ENCODE peak calls at places on chromosomes 3 and 15, in four cellular contexts. One of them, this sample, is unnamed.

GRCh38 chr3:28012830-28013229 is 228.6 kb upstream of the CMC1 start:
- DNase-seq in K562: no peak
- DNase-seq in GM12878: no peak
- DNase-seq in HepG2: no peak
- DNase-seq in this sample: no peak

GRCh38 chr3:46488735-46489361 is 8.9 kb upstream of the RTP3 start:
- DNase-seq in K562: peak
- DNase-seq in GM12878: peak
- DNase-seq in HepG2: peak
- DNase-seq in this sample: peak

GRCh38 chr3:119288669-119289068 is 5.5 kb upstream of the ARHGAP31 start:
- DNase-seq in K562: no peak
- DNase-seq in GM12878: no peak
- DNase-seq in HepG2: no peak
- DNase-seq in this sample: no peak

GRCh38 chr3:49535971-49536874 is 18.1 kb upstream of the BSN start:
- DNase-seq in K562: no peak
- DNase-seq in GM12878: no peak
- DNase-seq in HepG2: no peak
- DNase-seq in this sample: no peak

GRCh38 chr15:74628949-74629348 is 13.3 kb downstream of the CLK3 start:
- DNase-seq in K562: no peak
- DNase-seq in GM12878: no peak
- DNase-seq in HepG2: no peak
- DNase-seq in this sample: no peak

GRCh38 chr15:75731248-75732100 is 18.8 kb upstream of the CSPG4 start:
- DNase-seq in K562: peak
- DNase-seq in GM12878: no peak
- DNase-seq in HepG2: no peak
- DNase-seq in this sample: no peak

GRCh38 chr3:195441476-195441970 is 1.3 kb downstream of the ACAP2 start:
- DNase-seq in K562: no peak
- DNase-seq in GM12878: no peak
- DNase-seq in HepG2: peak
- DNase-seq in this sample: no peak

GRCh38 chr3:11168881-11169805 is 14.8 kb downstream of the HRH1 start:
- DNase-seq in K562: no peak
- DNase-seq in GM12878: no peak
- DNase-seq in HepG2: no peak
- DNase-seq in this sample: no peak

GRCh38 chr3:189841474-189842205 is 210.5 kb downstream of the TP63 start:
- DNase-seq in K562: no peak
- DNase-seq in GM12878: no peak
- DNase-seq in HepG2: no peak
- DNase-seq in this sample: no peak

GRCh38 chr3:58062469-58062868 is 54.2 kb downstream of the FLNB start:
- DNase-seq in K562: no peak
- DNase-seq in GM12878: no peak
- DNase-seq in HepG2: no peak
- DNase-seq in this sample: no peak

GRCh38 chr3:99131876-99132275 is 230.4 kb upstream of the DCBLD2 start:
- DNase-seq in K562: no peak
- DNase-seq in GM12878: no peak
- DNase-seq in HepG2: no peak
- DNase-seq in this sample: no peak

GRCh38 chr3:150710097-150710496 is 6.4 kb upstream of the ERICH6 start:
- DNase-seq in K562: no peak
- DNase-seq in GM12878: no peak
- DNase-seq in HepG2: no peak
- DNase-seq in this sample: no peak

GRCh38 chr3:136901391-136901790 is 39.4 kb downstream of the NCK1 start:
- DNase-seq in K562: no peak
- DNase-seq in GM12878: no peak
- DNase-seq in HepG2: no peak
- DNase-seq in this sample: no peak

GRCh38 chr3:168998792-168999191 is 664.7 kb downstream of the MECOM start:
- DNase-seq in K562: no peak
- DNase-seq in GM12878: no peak
- DNase-seq in HepG2: no peak
- DNase-seq in this sample: no peak

GRCh38 chr15:41281236-41281635 is 50.2 kb downstream of the CHP1 start:
- DNase-seq in K562: no peak
- DNase-seq in GM12878: no peak
- DNase-seq in HepG2: peak
- DNase-seq in this sample: no peak

GRCh38 chr15:79339588-79340314 is 28.8 kb downstream of the TMED3 start:
- DNase-seq in K562: peak
- DNase-seq in GM12878: no peak
- DNase-seq in HepG2: peak
- DNase-seq in this sample: no peak

GRCh38 chr15:47717036-47717611 is at the start of gene SEMA6D:
- DNase-seq in K562: peak
- DNase-seq in GM12878: no peak
- DNase-seq in HepG2: peak
- DNase-seq in this sample: peak
- TF ChIP-seq KDM1A in K562: no peak
- TF ChIP-seq KDM1A in GM12878: no peak
- TF ChIP-seq KDM1A in HepG2: no peak
- TF ChIP-seq KDM1A in this sample: no peak

GRCh38 chr15:38862104-38862503 is 297.5 kb upstream of the RASGRP1 start:
- DNase-seq in K562: no peak
- DNase-seq in GM12878: no peak
- DNase-seq in HepG2: no peak
- DNase-seq in this sample: no peak

GRCh38 chr15:38867556-38867955 is 302.9 kb upstream of the RASGRP1 start:
- DNase-seq in K562: no peak
- DNase-seq in GM12878: no peak
- DNase-seq in HepG2: no peak
- DNase-seq in this sample: no peak

GRCh38 chr15:38863381-38863780 is 298.8 kb upstream of the RASGRP1 start:
- DNase-seq in K562: no peak
- DNase-seq in GM12878: no peak
- DNase-seq in HepG2: no peak
- DNase-seq in this sample: no peak

GRCh38 chr15:38864122-38864521 is 299.5 kb upstream of the RASGRP1 start:
- DNase-seq in K562: no peak
- DNase-seq in GM12878: no peak
- DNase-seq in HepG2: no peak
- DNase-seq in this sample: no peak

DNA sequence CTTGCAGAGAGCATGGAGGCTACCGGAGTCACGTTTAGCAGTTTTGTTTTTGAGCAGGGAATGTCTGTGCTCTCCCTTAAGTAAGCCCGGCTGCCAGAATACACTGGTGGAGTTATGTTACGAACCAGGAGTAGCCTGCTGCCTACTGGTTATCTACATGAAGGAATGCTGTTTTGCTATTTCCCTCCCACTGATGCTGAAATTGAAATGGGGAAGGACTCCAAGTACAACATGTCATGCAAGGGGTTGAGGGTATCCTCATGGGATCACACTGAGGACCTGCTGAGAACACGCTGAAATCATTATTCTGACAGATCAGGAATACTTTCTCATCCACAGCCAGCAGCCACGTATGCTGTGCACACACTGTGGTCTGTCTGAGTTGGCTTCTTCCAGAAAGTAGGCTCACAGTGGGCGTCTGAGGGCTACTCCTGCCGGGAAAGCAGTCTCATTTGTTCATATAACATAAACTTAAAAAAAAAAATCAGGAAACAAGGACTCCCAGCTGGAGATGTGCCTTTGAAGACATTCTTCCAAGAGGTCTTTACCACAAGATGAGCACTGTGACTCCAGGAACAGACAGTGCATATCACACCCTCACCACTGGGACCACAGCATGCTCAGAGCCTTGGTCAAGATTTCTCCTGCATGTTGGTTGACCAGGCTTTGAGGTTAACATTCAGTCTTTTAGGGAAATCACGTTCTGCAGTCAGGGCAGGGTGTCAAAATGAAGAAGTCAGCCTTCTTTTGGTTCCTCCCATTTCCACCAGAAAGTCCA is 300.4 kb upstream of the RASGRP1 start:
- DNase-seq in K562: no peak
- DNase-seq in GM12878: no peak
- DNase-seq in HepG2: no peak
- DNase-seq in this sample: no peak
- TF ChIP-seq EP300 in K562: no peak
- TF ChIP-seq EP300 in GM12878: no peak
- TF ChIP-seq EP300 in HepG2: no peak
- TF ChIP-seq EP300 in this sample: no peak

DNA sequence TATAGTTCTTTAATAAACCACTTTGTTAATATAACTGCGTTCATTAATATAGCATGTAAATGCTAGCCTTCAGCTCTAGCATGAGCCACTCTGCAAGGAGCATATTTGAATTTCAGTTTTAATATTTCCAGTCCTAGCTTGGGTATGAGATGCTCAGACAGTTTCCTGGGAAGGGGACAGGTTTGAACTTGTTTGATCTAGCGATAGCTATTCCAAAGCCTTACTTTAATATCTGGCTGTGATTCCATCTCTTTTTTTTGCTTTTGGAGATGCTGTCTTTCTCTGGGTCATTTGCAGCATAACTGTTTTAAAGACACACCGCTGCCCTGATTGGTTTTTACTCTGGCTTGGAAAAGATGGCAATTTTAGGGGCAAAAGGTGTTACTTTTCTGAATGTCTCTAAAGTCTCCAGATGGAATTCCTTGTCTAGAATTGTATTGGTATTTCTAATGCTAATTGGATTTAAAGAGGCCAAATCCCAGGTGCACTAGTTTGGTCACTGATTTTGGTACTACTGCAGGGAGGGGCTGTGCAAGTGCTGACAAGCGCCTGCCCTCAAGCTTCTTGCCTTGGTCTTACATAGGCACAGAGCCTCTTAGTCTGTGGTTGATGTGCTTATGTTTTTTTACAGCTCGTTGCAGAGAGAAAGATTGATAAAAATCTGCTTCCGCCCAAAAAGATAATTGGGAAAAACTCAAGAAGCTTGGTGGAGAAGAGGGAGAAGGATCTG is 2.8 kb downstream of the NISCH start:
- DNase-seq in K562: no peak
- DNase-seq in GM12878: no peak
- DNase-seq in HepG2: no peak
- DNase-seq in this sample: no peak
- TF ChIP-seq TAF1 in K562: no peak
- TF ChIP-seq TAF1 in GM12878: no peak
- TF ChIP-seq TAF1 in HepG2: no peak
- TF ChIP-seq TAF1 in this sample: no peak

DNA sequence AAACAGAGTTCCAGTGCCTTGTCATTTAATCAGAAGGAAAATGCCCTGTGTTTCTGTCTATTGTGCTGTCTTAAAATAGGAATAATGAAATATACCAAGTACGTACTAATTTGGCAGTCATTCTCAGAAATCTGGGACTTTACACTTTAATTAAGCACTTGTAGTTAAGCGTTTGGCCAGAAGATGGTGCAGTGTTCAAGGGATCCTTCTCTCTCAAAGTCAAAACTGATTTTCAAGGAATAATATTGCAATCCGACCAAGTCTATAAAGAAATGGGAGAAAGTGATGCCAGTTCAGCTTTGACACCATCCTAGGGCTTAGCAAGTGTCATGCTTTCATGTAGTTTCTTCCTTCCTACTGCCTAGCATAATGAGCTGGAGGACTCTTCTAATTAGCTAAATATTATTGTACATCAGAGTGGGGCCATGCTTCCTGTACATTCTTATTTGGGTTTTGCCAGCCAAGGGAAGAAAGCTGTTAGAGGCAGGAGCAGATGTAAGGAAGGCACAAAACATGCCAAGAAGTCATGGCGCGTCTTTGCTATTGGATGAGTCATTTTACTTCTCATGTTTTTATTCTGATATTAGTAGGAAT is 64.8 kb downstream of the SAMMSON start:
- DNase-seq in K562: peak
- DNase-seq in GM12878: peak
- DNase-seq in HepG2: peak
- DNase-seq in this sample: no peak
- TF ChIP-seq KDM1A in K562: no peak
- TF ChIP-seq KDM1A in GM12878: no peak
- TF ChIP-seq KDM1A in HepG2: no peak
- TF ChIP-seq KDM1A in this sample: no peak

This sample was measured in H1.